ENCODE peak calls at places on chromosomes 7 and 10, in eight cellular contexts. E is HFF-Myc, P is BJ, N is heart left ventricle, R is hepatocyte, F is fibroblast of the aortic adventitia, K is OCI-LY7, A is neural progenitor cell. D is an unnamed sample.

GRCh38 chr10:47311193-47311899 is 10.9 kb upstream of the GDF2 start:
- DNase-seq in E (no peak), P (no peak), N (no peak), R (no peak), F (peak; percentile 54), K (no peak), A (no peak), D (no peak)

GRCh38 chr7:158325530-158326381 is 261.9 kb downstream of the PTPRN2 start:
- DNase-seq in E (no peak), P (no peak), N (no peak), R (peak; percentile 75), F (no peak), K (no peak), A (peak; percentile 99), D (no peak)

GRCh38 chr7:156051884-156052283 is 239.6 kb upstream of the SHH start:
- DNase-seq in E (no peak), P (no peak), N (no peak), R (no peak), F (no peak), K (no peak), A (no peak), D (no peak)

GRCh38 chr10:57917019-57917418 is 350.7 kb downstream of the IPMK start:
- DNase-seq in E (no peak), P (no peak), N (no peak), R (no peak), F (no peak), K (no peak), A (no peak), D (no peak)

GRCh38 chr10:119281581-119282071 is 74.3 kb downstream of the GRK5 start:
- DNase-seq in E (no peak), P (no peak), N (peak; percentile 91), R (no peak), F (peak; percentile 48), K (no peak), A (no peak), D (peak; percentile 45)

GRCh38 chr10:102131286-102132170 is 1.3 kb upstream of the PPRC1 start:
- DNase-seq in E (no peak), P (no peak), N (no peak), R (no peak), F (peak; percentile 41), K (no peak), A (no peak), D (peak; percentile 49)

GRCh38 chr10:79339266-79339665 is 8.0 kb upstream of the PPIF start:
- DNase-seq in E (no peak), P (no peak), N (no peak), R (no peak), F (no peak), K (no peak), A (no peak), D (no peak)

GRCh38 chr10:124693801-124694416 is 50.3 kb downstream of the FAM53B start:
- DNase-seq in E (no peak), P (no peak), N (peak; percentile 58), R (no peak), F (no peak), K (no peak), A (no peak), D (peak; percentile 62)

GRCh38 chr7:157961731-157962457 is 625.1 kb downstream of the DNAJB6 start:
- DNase-seq in E (no peak), P (no peak), N (peak; percentile 34), R (no peak), F (no peak), K (no peak), A (no peak), D (no peak)

GRCh38 chr7:41994746-41995110 is 242.3 kb downstream of the GLI3 start:
- DNase-seq in E (no peak), P (no peak), N (no peak), R (no peak), F (peak; percentile 44), K (no peak), A (no peak), D (no peak)

GRCh38 chr7:41996381-41997035 is 240.5 kb downstream of the GLI3 start:
- DNase-seq in E (peak; percentile 86), P (peak; percentile 76), N (no peak), R (no peak), F (peak; percentile 79), K (peak; percentile 11), A (no peak), D (peak; percentile 81)

GRCh38 chr7:41995632-41996271 is 241.3 kb downstream of the GLI3 start:
- DNase-seq in E (no peak), P (no peak), N (no peak), R (no peak), F (no peak), K (no peak), A (no peak), D (no peak)

GRCh38 chr7:41998041-41998440 is 239.0 kb downstream of the GLI3 start:
- DNase-seq in E (no peak), P (no peak), N (no peak), R (no peak), F (no peak), K (no peak), A (no peak), D (no peak)

GRCh38 chr7:41997151-41997550 is 239.9 kb downstream of the GLI3 start:
- DNase-seq in E (no peak), P (no peak), N (no peak), R (no peak), F (no peak), K (no peak), A (no peak), D (no peak)
- H3K4me3 ChIP-seq in E (no peak overlapping the region), P (no peak overlapping the region), N (no peak overlapping the region), R (no peak overlapping the region), F (no peak overlapping the region), K (no peak overlapping the region), A (no peak overlapping the region), D (no peak overlapping the region)

DNA sequence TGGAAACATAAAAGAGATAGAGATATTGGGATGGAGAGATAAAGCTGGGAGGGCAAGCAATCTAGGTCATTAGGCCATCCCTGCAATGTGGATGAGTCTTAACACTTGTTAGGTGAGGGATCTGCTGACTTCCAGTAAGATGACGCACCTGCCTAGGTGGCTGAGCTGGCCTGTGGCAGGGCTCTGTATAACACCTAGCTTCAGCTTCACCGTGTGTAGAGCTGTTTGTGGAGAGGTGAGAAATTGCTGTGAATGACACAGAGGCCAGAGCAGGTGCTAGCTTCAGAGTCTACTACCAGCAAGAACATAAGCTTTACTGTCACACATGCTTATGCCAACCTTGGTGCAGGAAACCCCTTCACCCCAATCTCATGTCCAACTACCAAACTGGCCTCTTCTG is 1010.0 kb downstream of the TYW1 start:
- DNase-seq in E (no peak), P (no peak), N (no peak), R (no peak), F (no peak), K (no peak), A (no peak), D (no peak)
- TF ChIP-seq CTCF in E (no peak), P (no peak), N (no peak), R (no peak), F (no peak), K (no peak), A (no peak), D (no peak)

DNA sequence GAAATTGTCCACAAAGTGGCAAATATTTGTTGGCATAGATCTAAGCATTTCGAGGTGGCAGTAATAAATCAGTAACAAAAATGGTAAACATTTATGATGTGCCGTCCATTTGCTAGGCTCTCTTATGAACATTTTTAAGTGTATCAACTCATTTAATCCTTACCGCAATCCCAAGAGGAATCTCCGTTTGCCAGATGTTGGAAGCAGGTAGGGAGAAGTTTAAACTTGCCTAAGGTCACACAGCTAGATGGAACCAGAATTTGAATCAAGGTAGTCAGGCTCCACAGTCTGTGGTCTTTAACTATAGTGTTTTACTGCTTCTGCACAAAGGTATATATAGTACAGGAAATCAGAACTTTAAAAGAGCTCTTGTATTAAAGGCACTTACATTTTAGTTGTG is 2.6 kb downstream of the MKLN1 start:
- DNase-seq in E (no peak), P (no peak), N (no peak), R (no peak), F (no peak), K (no peak), A (no peak), D (no peak)
- H3K4me3 ChIP-seq in E (peak overlapping the region; percentile 92), P (no peak overlapping the region), N (no peak overlapping the region), R (peak overlapping the region; percentile 69), F (no peak overlapping the region), K (peak overlapping the region; percentile 99), A (no peak overlapping the region), D (no peak overlapping the region)

GRCh38 chr7:91031757-91032156 is 232.5 kb upstream of the FZD1 start:
- DNase-seq in E (no peak), P (no peak), N (no peak), R (peak; percentile 14), F (no peak), K (no peak), A (no peak), D (no peak)

GRCh38 chr7:91033574-91033973 is 230.7 kb upstream of the FZD1 start:
- DNase-seq in E (no peak), P (no peak), N (no peak), R (no peak), F (no peak), K (no peak), A (no peak), D (no peak)

GRCh38 chr7:91039033-91039432 is 225.2 kb upstream of the FZD1 start:
- DNase-seq in E (no peak), P (no peak), N (no peak), R (no peak), F (no peak), K (no peak), A (no peak), D (no peak)

GRCh38 chr7:91030680-91031079 is 233.6 kb upstream of the FZD1 start:
- DNase-seq in E (no peak), P (no peak), N (peak; percentile 33), R (no peak), F (no peak), K (no peak), A (no peak), D (no peak)

DNA sequence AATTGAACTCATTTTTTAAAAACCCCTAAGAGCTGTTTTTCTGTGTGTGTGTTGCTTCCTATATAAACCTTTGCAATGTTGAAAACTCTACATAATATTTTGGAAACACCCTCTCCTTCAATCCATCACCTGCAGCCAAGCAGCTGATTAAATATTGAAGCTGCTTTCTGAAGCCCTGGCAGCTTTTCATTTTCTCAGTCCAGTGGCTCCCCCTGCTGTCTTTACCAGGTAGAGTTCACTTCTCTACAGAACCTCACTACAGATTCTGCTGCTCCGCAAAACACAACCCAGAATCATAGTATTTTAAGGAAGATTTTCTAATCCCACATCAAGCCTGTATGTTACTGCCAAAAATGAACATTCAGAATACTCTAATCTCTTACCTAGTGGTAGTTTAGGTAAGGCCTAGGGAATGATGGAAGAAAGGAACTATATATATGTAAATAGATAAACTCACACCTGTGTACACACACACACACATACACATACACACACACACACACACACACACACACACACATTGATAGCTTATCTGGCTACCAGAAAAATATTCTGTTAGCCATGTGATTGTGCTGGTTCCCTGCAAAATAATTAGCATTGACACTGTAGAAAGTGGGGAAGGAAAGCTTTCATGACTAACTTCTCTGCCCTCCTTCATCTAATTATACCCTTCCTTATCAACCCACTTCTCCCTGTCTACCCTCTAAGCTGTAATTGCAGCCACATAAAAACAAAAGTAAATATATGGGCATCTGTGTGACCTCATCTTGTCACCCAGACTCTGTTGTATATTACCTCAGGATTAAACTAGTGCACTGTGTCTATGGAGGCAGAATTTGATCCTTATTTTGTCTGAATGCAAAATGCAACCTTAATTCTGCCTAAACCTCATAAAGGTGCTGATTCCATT is 229.5 kb upstream of the FZD1 start:
- DNase-seq in E (peak; percentile 20), P (no peak), N (no peak), R (peak; percentile 73), F (peak; percentile 79), K (peak; percentile 61), A (peak; percentile 66), D (peak; percentile 68)
- TF ChIP-seq CTCF in E (peak; percentile 71), P (peak; percentile 77), N (peak; percentile 77), R (peak; percentile 71), F (peak; percentile 72), K (peak; percentile 86), A (peak; percentile 92), D (peak; percentile 73)